ENCODE peak calls at places on chromosomes 4 and X, in five cellular contexts. T is AML-193; A is NCI-H1105; B is spleen; C is stimulated activated CD4-positive, alpha-beta T cell treated with anti-CD3 and anti-CD28 coated beads, Interleukin-12 subunit alpha, Interleukin-12 subunit beta, amount 100 ng/mL, for 48 hours. S is an unnamed sample.

GRCh38 chrX:150966235-150966634 is 16.9 kb upstream of the HMGB3 start:
- DNase-seq in T (no peak), A (no peak), B (no peak), C (no peak), S (no peak)

GRCh38 chr4:177391287-177391686 is 51.0 kb downstream of the AGA start:
- DNase-seq in T (no peak), A (no peak), B (no peak), C (no peak), S (no peak)

GRCh38 chr4:16082424-16083216 is 1.2 kb downstream of the PROM1 start:
- DNase-seq in T (no peak), A (no peak), B (peak), C (no peak), S (no peak)

GRCh38 chrX:40887476-40887875 is 152.1 kb upstream of the MED14 start:
- DNase-seq in T (no peak), A (no peak), B (no peak), C (no peak), S (no peak)

GRCh38 chr4:75494563-75494962 is 19.6 kb downstream of the RCHY1 start:
- DNase-seq in T (no peak), A (no peak), B (no peak), C (no peak), S (no peak)

GRCh38 chrX:46211079-46211478 is 334.1 kb downstream of the ZNF674 start:
- DNase-seq in T (no peak), A (no peak), B (no peak), C (no peak), S (no peak)

GRCh38 chr4:71974681-71975080 is 57.1 kb upstream of the NPFFR2 start:
- DNase-seq in T (no peak), A (no peak), B (no peak), C (no peak), S (no peak)

GRCh38 chr4:115671581-115671980 is 558.2 kb upstream of the NDST4 start:
- DNase-seq in T (no peak), A (no peak), B (no peak), C (no peak), S (no peak)

GRCh38 chr4:122012735-122013134 is 60.9 kb upstream of the TRPC3 start:
- DNase-seq in T (no peak), A (no peak), B (no peak), C (no peak), S (no peak)

GRCh38 chr4:89894654-89895652 is at the start of gene MMRN1:
- DNase-seq in T (peak), A (no peak), B (no peak), C (no peak), S (peak)

GRCh38 chr4:8315343-8316250 is 46.0 kb downstream of the HTRA3 start:
- DNase-seq in T (no peak), A (peak), B (peak), C (no peak), S (no peak)

GRCh38 chrX:42090395-42090794 is 167.0 kb upstream of the CASK start:
- DNase-seq in T (no peak), A (no peak), B (no peak), C (no peak), S (no peak)

GRCh38 chr4:176191974-176192373 is 3.4 kb downstream of the SPATA4 start:
- DNase-seq in T (no peak), A (peak), B (no peak), C (no peak), S (no peak)

GRCh38 chr4:96887857-96888256 is 1048.0 kb downstream of the PDHA2 start:
- DNase-seq in T (no peak), A (no peak), B (no peak), C (no peak), S (no peak)

GRCh38 chrX:10110984-10111363 is 45.8 kb upstream of the CLCN4 start:
- DNase-seq in T (no peak), A (no peak), B (no peak), C (peak), S (no peak)

GRCh38 chr4:72326692-72327632 is 242.1 kb downstream of the ADAMTS3 start:
- DNase-seq in T (peak), A (no peak), B (no peak), C (no peak), S (no peak)

GRCh38 chrX:51893931-51894696 is 691 bp downstream of the MAGED1 start:
- DNase-seq in T (no peak), A (peak), B (no peak), C (no peak), S (no peak)

GRCh38 chr4:151472711-151473110 is 63.7 kb downstream of the FHIP1A start:
- DNase-seq in T (no peak), A (no peak), B (no peak), C (no peak), S (no peak)

GRCh38 chrX:15016051-15016450 is 142.8 kb downstream of the MOSPD2 start:
- DNase-seq in T (no peak), A (no peak), B (no peak), C (no peak), S (no peak)

GRCh38 chr4:147777456-147778091 is 45.7 kb downstream of the ARHGAP10 start:
- DNase-seq in T (no peak), A (no peak), B (no peak), C (no peak), S (no peak)

GRCh38 chrX:52425710-52426245 is 57.0 kb downstream of the XAGE2 start:
- DNase-seq in T (no peak), A (no peak), B (no peak), C (no peak), S (no peak)

S was measured in CMK.